ENCODE peak calls at places on chromosomes 3 and 15, in seven cellular contexts. P is mammary epithelial cell, U is GM23248, X is pancreas, B is mesendoderm, J is colonic mucosa, W is neural progenitor cell. K is an unnamed sample. For H3K4me1, the result is how much of the 10 kb centered on the place peaks cover.

GRCh38 chr3:127694467-127695215 is 21.9 kb downstream of the ABTB1 start:
- DNase-seq in W (peak), U (peak), B (peak), P (peak), X (peak), J (peak), K (peak)

GRCh38 chr15:68578960-68579935 is at the start of gene CORO2B:
- DNase-seq in P (peak), U (peak), W (peak), B (peak), J (no peak), X (peak), K (peak)

GRCh38 chr3:72485649-72486048 is 362.6 kb downstream of the SHQ1 start:
- DNase-seq in B (no peak), U (peak), J (no peak), X (no peak), P (no peak), W (no peak), K (no peak)

GRCh38 chr3:177418787-177419186 is 221.5 kb upstream of the TBL1XR1 start:
- DNase-seq in X (no peak), B (no peak), P (peak), W (no peak), J (no peak), U (no peak), K (no peak)

GRCh38 chr15:78391781-78392180 is 46.2 kb upstream of the IREB2 start:
- DNase-seq in P (no peak), X (no peak), U (no peak), B (no peak), J (no peak), W (no peak), K (no peak)

GRCh38 chr3:117752984-117753717 is 1043.6 kb downstream of the TUSC7 start:
- DNase-seq in J (no peak), W (no peak), X (no peak), B (no peak), P (no peak), U (peak), K (no peak)

GRCh38 chr3:139327861-139328260 is 16.0 kb upstream of the MRPS22 start:
- DNase-seq in W (no peak), U (no peak), X (no peak), B (no peak), J (no peak), P (no peak), K (no peak)

GRCh38 chr15:71730277-71731144 is 79.8 kb upstream of the NR2E3 start:
- DNase-seq in U (peak), P (peak), X (no peak), J (peak), W (peak), B (peak), K (peak)

GRCh38 chr3:34203386-34203785 is 405.0 kb downstream of the PDCD6IP start:
- DNase-seq in P (no peak), X (no peak), J (no peak), B (no peak), U (no peak), W (no peak), K (no peak)

GRCh38 chr3:105812194-105812586 is 56.6 kb downstream of the CBLB start:
- DNase-seq in P (peak), J (no peak), X (no peak), B (no peak), U (peak), W (no peak), K (no peak)

GRCh38 chr3:163490119-163490518 is 1588.2 kb downstream of the SI start:
- DNase-seq in B (peak), W (peak), P (peak), X (peak), U (peak), J (peak), K (peak)

GRCh38 chr3:42043116-42043796 is 47.9 kb upstream of the TRAK1 start:
- DNase-seq in W (peak), J (peak), X (no peak), U (peak), B (peak), P (no peak), K (no peak)

GRCh38 chr3:65811917-65812316 is 226.8 kb downstream of the MAGI1 start:
- DNase-seq in W (peak), B (no peak), P (no peak), X (no peak), J (no peak), U (no peak), K (no peak)

GRCh38 chr3:186239321-186239720 is 122.7 kb downstream of the DGKG start:
- DNase-seq in U (peak), X (no peak), P (no peak), J (no peak), W (peak), B (peak), K (no peak)

GRCh38 chr3:127488141-127488672 is 102.3 kb downstream of the TPRA1 start:
- DNase-seq in W (no peak), X (no peak), P (no peak), J (peak), B (no peak), U (no peak), K (no peak)

GRCh38 chr3:96986241-96986640 is 171.8 kb downstream of the EPHA6 start:
- DNase-seq in U (no peak), P (no peak), X (no peak), W (no peak), B (no peak), J (no peak), K (no peak)

GRCh38 chr3:50675179-50676030 is 678 bp downstream of the DOCK3 start:
- DNase-seq in J (no peak), X (peak), W (peak), U (peak), P (no peak), B (peak), K (peak)

GRCh38 chr15:62647195-62647865 is 395.2 kb upstream of the TPM1 start:
- DNase-seq in X (no peak), B (peak), W (no peak), P (peak), U (peak), J (peak), K (peak)

GRCh38 chr3:10464068-10464434 is 41.3 kb downstream of the ATP2B2 start:
- DNase-seq in B (no peak), U (no peak), J (no peak), W (no peak), X (no peak), P (no peak), K (no peak)

GRCh38 chr3:137191133-137191923 is 233.5 kb downstream of the IL20RB start:
- DNase-seq in B (no peak), U (peak), P (no peak), W (no peak), J (no peak), X (no peak), K (no peak)

GRCh38 chr15:100914876-100915275 is 4.3 kb upstream of the LRRK1 start:
- DNase-seq in J (no peak), B (peak), X (no peak), U (peak), P (no peak), W (peak), K (no peak)

GRCh38 chr15:85730001-85730820 is 64.5 kb downstream of the KLHL25 start:
- DNase-seq in B (peak), W (peak), X (no peak), P (peak), J (peak), U (peak), K (peak)

GRCh38 chr15:35929740-35930444 is 383.9 kb upstream of the DPH6 start:
- DNase-seq in J (no peak), U (no peak), W (no peak), B (no peak), X (no peak), P (no peak), K (no peak)

GRCh38 chr3:49017978-49018706 is at the start of gene DALRD3:
- DNase-seq in J (peak), B (peak), U (peak), X (peak), W (peak), P (peak), K (peak)

GRCh38 chr3:105762749-105763673 is 105.8 kb downstream of the CBLB start:
- DNase-seq in U (no peak), B (no peak), P (no peak), J (no peak), W (no peak), X (no peak), K (no peak)

GRCh38 chr3:73502609-73503560 is 121.9 kb downstream of the PDZRN3 start:
- DNase-seq in W (peak), P (peak), J (peak), U (peak), B (peak), X (peak), K (peak)

GRCh38 chr3:141384157-141384556 is 15.9 kb downstream of the ZBTB38 start:
- DNase-seq in J (no peak), B (no peak), X (no peak), U (peak), P (no peak), W (no peak), K (no peak)

GRCh38 chr3:141386611-141387110 is 18.4 kb downstream of the ZBTB38 start:
- DNase-seq in U (peak), X (no peak), P (no peak), J (no peak), B (no peak), W (no peak), K (no peak)

GRCh38 chr3:141384575-141384974 is 16.3 kb downstream of the ZBTB38 start:
- DNase-seq in U (no peak), J (no peak), X (no peak), B (no peak), W (no peak), P (no peak), K (no peak)

GRCh38 chr3:141386080-141386594 is 17.8 kb downstream of the ZBTB38 start:
- DNase-seq in X (no peak), W (no peak), B (no peak), U (no peak), J (no peak), P (no peak), K (no peak)

DNA sequence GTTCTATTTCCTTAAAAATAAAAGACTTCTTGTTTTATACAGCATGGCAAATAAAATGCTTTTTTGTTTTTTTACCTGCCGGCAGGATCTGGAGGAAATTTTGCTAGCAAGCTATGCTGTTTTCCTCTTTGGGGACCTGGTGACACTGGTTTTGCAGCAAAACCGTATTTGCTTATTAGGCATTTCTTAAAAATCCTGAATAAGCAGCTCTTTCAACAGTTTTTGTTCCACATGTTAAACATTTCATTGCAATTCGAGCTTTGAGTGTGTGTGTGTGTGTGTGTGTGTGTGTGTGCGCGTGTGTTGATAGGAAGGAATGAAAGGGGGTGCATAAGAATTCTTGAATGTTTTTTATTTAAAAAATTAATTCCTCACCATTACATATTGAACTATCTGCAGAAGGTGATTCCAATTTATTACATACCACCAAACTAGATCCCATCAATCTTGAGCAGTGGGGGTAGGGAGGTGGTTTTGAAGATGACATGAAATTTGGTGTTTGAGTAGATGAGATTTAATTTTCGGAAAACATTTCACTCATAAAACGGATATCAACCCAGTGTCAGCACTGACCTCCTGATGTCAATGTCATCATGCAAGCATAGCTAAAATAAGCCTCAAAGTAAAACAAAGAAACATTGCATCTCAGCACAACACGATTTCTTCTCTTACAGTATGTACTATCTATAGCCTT is 17.2 kb downstream of the ZBTB38 start:
- DNase-seq in W (no peak), X (no peak), B (no peak), U (no peak), J (no peak), P (no peak), K (no peak)
- H3K4me1 ChIP-seq in W (under half), X (under half), B (under half), U (half or more), J (under half), P (under half), K (under half)

GRCh38 chr3:12966847-12967750 is 106.1 kb downstream of the IQSEC1 start:
- DNase-seq in X (no peak), P (peak), B (peak), U (peak), W (no peak), J (peak), K (peak)
- H3K4me1 ChIP-seq in X (under half), P (under half), B (under half), U (under half), W (under half), J (under half), K (under half)

GRCh38 chr15:94282269-94283250 is 51.2 kb downstream of the MCTP2 start:
- DNase-seq in U (no peak), X (peak), B (no peak), P (no peak), W (no peak), J (no peak), K (no peak)

GRCh38 chr15:94287794-94288246 is 56.5 kb downstream of the MCTP2 start:
- DNase-seq in B (no peak), X (no peak), P (no peak), U (no peak), J (peak), W (no peak), K (no peak)

DNA sequence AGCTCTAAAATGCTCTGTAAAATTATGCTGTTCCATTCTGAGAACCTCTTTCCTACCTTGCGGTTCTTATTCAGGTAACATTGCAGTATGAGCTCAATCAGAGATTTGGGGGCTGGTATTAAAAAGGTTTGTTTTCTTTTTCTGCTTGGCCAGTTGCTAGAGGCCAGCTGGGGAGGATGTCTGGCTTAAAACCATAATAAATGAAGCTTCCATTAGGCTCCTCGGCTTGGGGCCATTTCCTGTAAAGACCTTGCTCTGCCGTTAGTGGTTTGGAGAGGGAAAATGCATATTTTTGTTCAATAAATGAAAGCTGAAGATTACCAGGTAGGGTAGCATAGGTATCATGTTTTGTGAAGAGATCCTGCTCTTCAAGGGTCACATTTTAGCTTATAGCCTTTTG is 55.2 kb downstream of the MCTP2 start:
- DNase-seq in W (no peak), P (no peak), X (no peak), B (no peak), U (no peak), J (no peak), K (no peak)
- H3K4me1 ChIP-seq in W (under half), P (under half), X (under half), B (under half), U (under half), J (under half), K (under half)

DNA sequence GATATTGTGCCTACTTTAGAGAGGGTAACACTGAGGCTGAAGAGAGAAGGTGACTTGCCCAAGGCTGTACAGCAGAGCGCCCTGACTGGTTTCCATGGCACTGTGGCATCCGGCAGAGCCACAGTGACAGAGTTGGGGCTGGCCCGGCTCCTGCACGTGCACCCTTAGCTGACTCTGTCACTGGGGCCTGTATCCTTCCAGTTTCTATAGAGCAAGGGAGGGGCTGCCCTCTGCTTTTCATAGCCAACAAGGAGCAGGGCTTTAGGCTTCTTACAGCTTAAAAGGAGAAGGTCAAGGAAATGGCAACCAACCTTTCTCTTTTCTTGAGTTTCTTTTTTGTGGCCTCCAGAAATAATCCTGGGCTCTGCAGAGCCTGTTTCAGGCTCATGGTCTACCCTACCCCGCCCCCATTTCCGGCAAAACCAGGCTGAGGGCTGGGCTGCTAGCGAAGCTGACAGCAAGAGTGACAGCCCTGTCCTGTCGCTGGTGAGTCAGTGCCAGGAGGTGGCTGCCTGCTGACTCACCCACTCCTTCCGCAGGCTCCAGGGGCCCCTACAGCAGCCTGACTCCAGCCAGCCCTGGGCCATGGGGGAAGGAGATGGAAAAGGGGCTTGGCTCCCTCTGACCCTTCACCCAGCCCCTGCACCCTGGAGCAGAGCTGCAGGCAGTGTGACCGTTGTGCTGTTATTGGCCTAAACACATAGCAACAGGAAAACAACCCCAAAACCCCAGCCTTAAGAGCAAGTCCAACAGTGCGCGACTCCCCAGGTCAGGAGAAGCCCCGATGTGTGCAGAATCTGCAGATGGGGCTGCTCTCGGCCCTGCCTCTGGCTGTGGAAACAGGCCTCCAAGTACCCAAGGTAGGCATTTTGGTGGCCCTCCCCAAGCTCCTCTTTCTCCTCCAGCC is 29.8 kb downstream of the SLC6A6 start:
- DNase-seq in B (peak), J (peak), W (no peak), P (peak), X (peak), U (peak), K (peak)
- H3K4me1 ChIP-seq in B (under half), J (under half), W (under half), P (under half), X (under half), U (under half), K (under half)